ENCODE peak calls at places on chromosomes 4 and X, in six cellular contexts. S is ovary, C is IMR-90, Q is lung, K is suprapubic skin, E is transverse colon. Y is an unnamed sample.

GRCh38 chr4:185719493-185719843 is 92.5 kb downstream of the SORBS2 start:
- DNase-seq in S (no peak), C (no peak), Q (no peak), K (no peak), E (no peak), Y (no peak)

GRCh38 chr4:118742050-118742449 is 56.9 kb downstream of the METTL14 start:
- DNase-seq in S (no peak), C (no peak), Q (no peak), K (no peak), E (no peak), Y (no peak)

GRCh38 chr4:8772499-8773123 is 99.0 kb downstream of the HMX1 start:
- DNase-seq in S (no peak), C (no peak), Q (no peak), K (peak; percentile 32), E (no peak), Y (no peak)

GRCh38 chr4:184575306-184575705 is 73.9 kb downstream of the CASP3 start:
- DNase-seq in S (no peak), C (no peak), Q (no peak), K (no peak), E (no peak), Y (no peak)

GRCh38 chr4:108003964-108004630 is 14.4 kb downstream of the HADH start:
- DNase-seq in S (peak; percentile 8), C (no peak), Q (no peak), K (no peak), E (no peak), Y (no peak)

GRCh38 chr4:150722908-150723362 is 141.0 kb downstream of the MAB21L2 start:
- DNase-seq in S (peak; percentile 30), C (no peak), Q (peak; percentile 69), K (peak; percentile 81), E (peak; percentile 92), Y (peak; percentile 68)

GRCh38 chr4:186190456-186191265 is 706 bp upstream of the CYP4V2 start:
- DNase-seq in S (peak; percentile 41), C (no peak), Q (no peak), K (no peak), E (peak; percentile 56), Y (peak; percentile 14)

GRCh38 chrX:154370882-154371770 is 3.3 kb downstream of the FLNA start:
- DNase-seq in S (peak; percentile 94), C (peak; percentile 89), Q (peak; percentile 93), K (peak; percentile 95), E (peak; percentile 91), Y (peak; percentile 66)

GRCh38 chr4:22689428-22689827 is 3.3 kb upstream of the GBA3 start:
- DNase-seq in S (no peak), C (no peak), Q (no peak), K (no peak), E (no peak), Y (no peak)

GRCh38 chr4:93199492-93199891 is 629.1 kb upstream of the ATOH1 start:
- DNase-seq in S (no peak), C (peak; percentile 29), Q (no peak), K (no peak), E (no peak), Y (peak; percentile 56)

GRCh38 chrX:116749943-116750342 is 287.2 kb upstream of the CT83 start:
- DNase-seq in S (no peak), C (no peak), Q (no peak), K (no peak), E (no peak), Y (peak; percentile 85)

GRCh38 chrX:48936429-48937064 is 17.7 kb upstream of the PIM2 start:
- DNase-seq in S (no peak), C (no peak), Q (no peak), K (no peak), E (no peak), Y (no peak)
- H3K4me3 ChIP-seq in S (no peak overlapping the region), C (no peak overlapping the region), Q (no peak overlapping the region), K (no peak overlapping the region), E (no peak overlapping the region), Y (no peak overlapping the region)

GRCh38 chr4:183291070-183291469 is 29.0 kb downstream of the CLDN22 start:
- DNase-seq in S (no peak), C (no peak), Q (no peak), K (no peak), E (no peak), Y (no peak)

GRCh38 chr4:183289688-183290087 is 30.4 kb downstream of the CLDN22 start:
- DNase-seq in S (no peak), C (no peak), Q (no peak), K (no peak), E (no peak), Y (no peak)

GRCh38 chr4:183287309-183287659 is 32.8 kb downstream of the CLDN22 start:
- DNase-seq in S (no peak), C (no peak), Q (no peak), K (no peak), E (no peak), Y (no peak)

GRCh38 chr4:183287677-183288076 is 32.4 kb downstream of the CLDN22 start:
- DNase-seq in S (no peak), C (no peak), Q (no peak), K (no peak), E (no peak), Y (no peak)

DNA sequence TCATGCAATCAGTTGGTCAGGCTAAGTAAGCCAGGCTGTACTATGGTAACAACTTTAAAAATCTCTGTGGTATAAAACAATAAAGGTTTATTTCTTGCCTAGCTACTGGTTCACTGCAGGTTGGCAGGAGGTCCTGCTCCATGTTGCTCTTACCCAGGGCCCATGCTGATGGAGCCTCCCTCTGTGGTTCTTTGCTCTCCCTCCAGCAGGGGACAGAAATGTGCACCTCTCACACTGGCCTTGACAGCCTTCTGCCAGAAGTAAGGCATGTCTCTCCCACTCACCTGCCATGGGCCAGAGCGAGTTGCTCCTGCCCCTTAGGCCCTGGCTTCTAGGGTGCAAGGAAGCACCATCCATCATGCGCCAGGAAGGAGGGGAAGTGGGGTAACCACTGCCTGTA is 31.1 kb downstream of the CLDN22 start:
- DNase-seq in S (no peak), C (no peak), Q (no peak), K (no peak), E (no peak), Y (no peak)
- H3K36me3 ChIP-seq in S (no peaks in the 10 kb centered on the region), C (peaks cover 40% of the 10 kb centered on the region), Q (peaks cover 21% of the 10 kb centered on the region), K (peaks cover 57% of the 10 kb centered on the region), E (no peaks in the 10 kb centered on the region), Y (peaks cover 10% of the 10 kb centered on the region)

DNA sequence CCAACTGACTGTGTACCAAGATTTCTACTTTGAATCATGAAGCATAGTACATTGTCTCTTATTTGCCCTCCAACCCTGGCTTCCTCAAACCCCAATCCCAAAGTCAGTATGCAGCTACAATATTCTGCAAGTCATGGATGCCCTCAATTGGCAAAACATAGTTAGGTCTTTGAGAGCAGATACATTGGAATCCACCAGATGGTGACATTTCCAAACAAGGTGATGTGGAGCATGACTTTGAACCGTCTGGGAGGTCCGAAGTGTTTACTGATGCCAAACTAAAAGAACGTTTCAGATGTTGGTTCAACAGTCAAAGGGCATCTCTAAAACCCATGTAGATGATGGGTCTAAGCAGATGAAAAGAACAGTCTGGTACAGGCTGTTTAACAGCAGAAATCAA is 43.7 kb upstream of the FRMD7 start:
- DNase-seq in S (no peak), C (peak; percentile 0), Q (no peak), K (no peak), E (no peak), Y (no peak)
- TF ChIP-seq CTCF in S (no peak), C (peak; percentile 11), Q (no peak), K (no peak), E (no peak), Y (no peak)

DNA sequence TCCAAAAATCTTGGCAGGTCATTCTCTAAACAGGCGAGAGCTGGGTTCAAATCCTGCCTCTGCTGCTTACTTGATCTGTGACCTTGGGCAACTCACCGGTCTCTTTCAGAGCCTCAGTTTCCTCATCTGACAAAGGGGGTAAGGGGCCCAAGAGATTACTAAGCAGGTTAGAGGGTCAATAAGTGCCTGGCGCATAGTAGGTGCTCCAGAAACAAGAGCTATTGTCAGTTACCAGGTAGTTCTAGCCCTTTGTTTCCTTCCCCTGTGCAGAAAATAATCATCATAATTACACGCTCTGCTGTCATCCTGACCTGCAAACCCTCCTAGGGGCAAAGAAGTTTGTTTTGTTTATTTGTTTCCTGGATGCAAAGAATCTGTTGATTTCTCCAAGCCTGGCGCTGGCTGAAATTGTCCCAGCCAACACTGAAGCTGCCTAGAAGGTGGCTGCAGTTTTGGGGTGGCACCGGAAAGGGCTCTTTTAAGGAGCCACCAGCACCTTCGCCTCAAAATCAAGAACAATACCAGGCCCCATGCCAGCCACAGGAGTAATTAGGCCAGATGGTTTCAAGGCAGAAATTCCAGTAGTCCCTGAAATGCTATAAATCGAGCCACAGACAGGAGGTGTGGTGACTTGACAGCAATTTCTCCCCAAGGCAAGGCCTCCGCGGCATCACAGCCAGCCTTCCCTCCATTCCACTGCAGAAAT is 10.2 kb upstream of the KIAA0232 start:
- DNase-seq in S (no peak), C (no peak), Q (no peak), K (peak; percentile 79), E (peak; percentile 72), Y (no peak)
- H3K4me3 ChIP-seq in S (no peak overlapping the region), C (no peak overlapping the region), Q (no peak overlapping the region), K (no peak overlapping the region), E (no peak overlapping the region), Y (no peak overlapping the region)

GRCh38 chrX:148661035-148661434 is 160.6 kb downstream of the AFF2 start:
- DNase-seq in S (no peak), C (no peak), Q (no peak), K (no peak), E (no peak), Y (peak; percentile 75)

GRCh38 chrX:148664171-148664570 is 163.8 kb downstream of the AFF2 start:
- DNase-seq in S (no peak), C (no peak), Q (no peak), K (no peak), E (no peak), Y (no peak)

GRCh38 chrX:148659481-148659880 is 159.1 kb downstream of the AFF2 start:
- DNase-seq in S (no peak), C (no peak), Q (no peak), K (no peak), E (no peak), Y (no peak)

GRCh38 chrX:148665001-148665400 is 164.6 kb downstream of the AFF2 start:
- DNase-seq in S (no peak), C (no peak), Q (no peak), K (no peak), E (no peak), Y (no peak)

GRCh38 chrX:148662014-148662413 is 161.6 kb downstream of the AFF2 start:
- DNase-seq in S (no peak), C (no peak), Q (no peak), K (no peak), E (no peak), Y (no peak)
- H3K36me3 ChIP-seq in S (no peaks in the 10 kb centered on the region), C (no peaks in the 10 kb centered on the region), Q (no peaks in the 10 kb centered on the region), K (no peaks in the 10 kb centered on the region), E (no peaks in the 10 kb centered on the region), Y (no peaks in the 10 kb centered on the region)

DNA sequence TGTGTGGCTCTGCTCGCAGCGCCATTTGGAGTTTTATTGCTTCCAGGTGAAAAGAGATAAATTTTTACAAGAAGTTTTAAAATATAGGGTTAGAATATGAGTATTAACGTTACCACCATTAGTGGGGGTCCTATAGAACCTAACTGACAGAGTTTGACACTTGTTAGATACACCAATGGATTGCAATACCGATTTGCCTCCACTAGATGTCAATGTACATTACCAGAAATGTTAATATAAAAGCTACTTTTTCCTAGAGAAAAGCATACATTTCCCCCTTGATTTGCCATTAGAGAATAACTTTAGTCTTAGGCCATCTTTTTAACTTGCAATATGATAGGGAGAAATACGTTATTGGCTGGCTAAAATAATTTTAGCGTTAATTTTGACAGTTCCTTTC is 108.4 kb downstream of the LINC00632 start:
- DNase-seq in S (no peak), C (peak; percentile 41), Q (no peak), K (no peak), E (no peak), Y (peak; percentile 13)
- TF ChIP-seq CTCF in S (no peak), C (peak; percentile 57), Q (peak; percentile 2), K (peak; percentile 24), E (no peak), Y (peak; percentile 16)

Y was measured in bronchial epithelial cell.